ENCODE peak calls at places on chromosomes 4 and X, in four cellular contexts. D, Z, H and Q are unnamed samples.

GRCh38 chr4:23871420-23871819 is 18.4 kb downstream of the PPARGC1A start:
- DNase-seq in Z (no peak), H (no peak), D (no peak), Q (no peak)

GRCh38 chrX:20355187-20355586 is 88.5 kb upstream of the RPS6KA3 start:
- DNase-seq in Z (no peak), D (no peak), H (no peak), Q (no peak)

GRCh38 chrX:4320436-4320947 is 607.0 kb upstream of the PRKX start:
- DNase-seq in Z (no peak), D (no peak), H (no peak), Q (no peak)

GRCh38 chrX:145631461-145631951 is 186.1 kb upstream of the SLITRK2 start:
- DNase-seq in Z (no peak), D (no peak), H (no peak), Q (no peak)

GRCh38 chrX:24253030-24253429 is 60.8 kb downstream of the SUPT20HL2 start:
- DNase-seq in Z (no peak), H (no peak), D (no peak), Q (no peak)

GRCh38 chr4:42637861-42638260 is 19.0 kb downstream of the ATP8A1 start:
- DNase-seq in D (no peak), H (no peak), Z (no peak), Q (no peak)

GRCh38 chrX:10636851-10637250 is 16.5 kb upstream of the MID1 start:
- DNase-seq in D (no peak), H (no peak), Z (no peak), Q (no peak)

GRCh38 chr4:185101354-185101890 is 41.6 kb upstream of the SLC25A4 start:
- DNase-seq in Z (no peak), D (no peak), H (no peak), Q (no peak)

GRCh38 chr4:30616943-30617646 is 103.1 kb upstream of the PCDH7 start:
- DNase-seq in H (no peak), Z (peak; percentile 10), D (no peak), Q (no peak)

GRCh38 chr4:105088110-105088879 is 58.4 kb upstream of the TET2 start:
- DNase-seq in H (no peak), D (no peak), Z (peak; percentile 98), Q (peak; percentile 74)

GRCh38 chr4:1939664-1940509 is 68.7 kb downstream of the NSD2 start:
- DNase-seq in D (no peak), H (no peak), Z (peak; percentile 95), Q (peak; percentile 83)

GRCh38 chr4:26300314-26301307 is 20.2 kb upstream of the RBPJ start:
- DNase-seq in D (no peak), H (no peak), Z (no peak), Q (no peak)

GRCh38 chr4:101791189-101791572 is 651 bp downstream of the BANK1 start:
- DNase-seq in H (no peak), Z (no peak), D (no peak), Q (no peak)

GRCh38 chr4:101793397-101793796 is 2.9 kb downstream of the BANK1 start:
- DNase-seq in H (no peak), Z (no peak), D (no peak), Q (no peak)

GRCh38 chr4:101792056-101792575 is 1.6 kb downstream of the BANK1 start:
- DNase-seq in D (no peak), H (no peak), Z (no peak), Q (no peak)

GRCh38 chr4:101790521-101791188 is at the start of gene BANK1:
- DNase-seq in Z (peak; percentile 2), D (no peak), H (peak; percentile 43), Q (peak; percentile 62)

DNA sequence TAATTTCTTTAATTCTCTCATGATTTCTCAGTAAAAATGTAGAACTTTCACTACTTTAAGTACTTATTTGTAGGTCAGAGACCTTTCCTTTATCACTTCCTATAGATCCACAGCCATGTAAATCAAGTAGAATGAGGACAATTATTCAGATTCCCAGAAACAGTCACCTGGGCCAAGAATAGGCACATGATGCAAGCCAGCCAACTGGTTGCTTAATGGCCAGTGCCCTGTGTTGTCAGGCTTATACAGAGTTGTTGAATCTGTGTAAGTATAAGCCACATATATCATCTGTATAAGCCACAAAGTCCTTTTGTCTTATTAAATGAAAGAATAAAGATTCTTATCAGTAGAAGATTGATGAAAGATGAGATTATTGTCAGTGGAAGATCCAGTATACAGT is 5.2 kb downstream of the BANK1 start:
- DNase-seq in Z (no peak), D (no peak), H (no peak), Q (no peak)
- H3K9ac ChIP-seq in Z (no peak overlapping the region), D (no peak overlapping the region), H (no peak overlapping the region), Q (no peak overlapping the region)

GRCh38 chr4:127400736-127401346 is 231.9 kb upstream of the INTU start:
- DNase-seq in D (peak; percentile 50), Z (peak; percentile 83), H (peak; percentile 9), Q (peak; percentile 68)
- TF ChIP-seq FOS in D (no peak), Z (no peak), H (no peak), Q (no peak)

DNA sequence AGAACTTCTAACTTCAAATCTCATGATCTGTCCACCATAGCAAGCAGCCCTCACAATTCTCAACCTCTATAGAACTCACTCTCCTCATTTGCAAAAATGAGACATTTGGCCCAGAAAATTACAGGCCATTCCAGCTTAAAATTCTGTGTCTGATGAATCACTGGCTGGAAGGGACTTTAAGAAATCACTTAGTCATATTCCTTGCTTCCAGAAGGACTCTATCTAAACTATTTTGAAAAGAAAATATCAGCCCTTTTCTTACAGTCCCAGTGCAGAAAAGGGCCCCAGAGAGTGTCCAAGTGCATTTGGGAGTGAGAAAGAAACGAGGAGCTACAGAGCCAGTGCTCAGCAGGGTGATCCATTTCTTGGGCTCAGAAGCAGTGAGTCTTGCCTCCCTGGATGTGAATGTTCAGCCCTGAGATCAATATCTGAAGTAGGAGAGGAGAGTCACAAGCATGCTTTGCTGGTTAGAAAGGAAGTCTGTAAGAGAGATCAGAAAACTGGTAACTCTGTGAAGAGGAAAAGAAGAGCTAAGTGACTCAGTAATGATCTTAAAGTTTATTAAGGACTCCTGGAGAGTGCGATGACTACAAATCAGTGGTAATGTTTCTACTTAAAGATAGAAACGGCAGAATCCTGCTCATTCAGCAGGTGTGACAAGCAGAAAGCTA is 139.8 kb downstream of the PALLD start:
- DNase-seq in D (no peak), H (no peak), Z (peak; percentile 88), Q (peak; percentile 58)
- H3K4me2 ChIP-seq in D (no peak overlapping the region), H (no peak overlapping the region), Z (peak overlapping the region; percentile 91), Q (peak overlapping the region; percentile 52)

DNA sequence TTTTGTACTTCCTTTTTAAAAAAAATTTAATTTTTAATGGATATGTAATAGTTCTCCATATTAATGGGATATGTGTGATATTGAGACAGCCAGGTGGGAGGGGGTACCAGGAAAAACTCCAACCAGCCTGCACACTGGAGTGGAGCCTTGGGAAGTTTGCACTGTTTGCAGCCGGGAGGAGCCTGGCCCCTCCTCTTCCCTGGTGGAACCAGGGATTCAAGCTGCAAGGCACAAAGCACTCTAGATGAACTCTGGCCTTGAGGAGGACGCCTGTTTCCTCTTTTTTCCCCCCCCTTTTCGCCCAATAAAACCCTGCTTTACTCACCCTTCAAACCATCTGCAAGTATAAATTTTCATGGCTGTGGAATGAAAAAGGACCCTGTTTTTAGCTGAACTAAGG is 48.2 kb upstream of the GC start:
- DNase-seq in D (no peak), H (no peak), Z (no peak), Q (no peak)
- H3K9ac ChIP-seq in D (no peak overlapping the region), H (no peak overlapping the region), Z (no peak overlapping the region), Q (no peak overlapping the region)

GRCh38 chr4:15438939-15439524 is 11.2 kb downstream of the C1QTNF7 start:
- DNase-seq in Z (peak; percentile 70), D (no peak), H (no peak), Q (no peak)

GRCh38 chr4:15428611-15429010 is 778 bp downstream of the C1QTNF7 start:
- DNase-seq in H (no peak), D (no peak), Z (no peak), Q (no peak)

GRCh38 chr4:15436515-15436914 is 8.7 kb downstream of the C1QTNF7 start:
- DNase-seq in H (no peak), Z (peak; percentile 71), D (no peak), Q (peak; percentile 2)

GRCh38 chr4:15434086-15434485 is 6.3 kb downstream of the C1QTNF7 start:
- DNase-seq in H (no peak), Z (no peak), D (no peak), Q (no peak)
- TF ChIP-seq FOS in H (no peak), Z (no peak), D (no peak), Q (no peak)

DNA sequence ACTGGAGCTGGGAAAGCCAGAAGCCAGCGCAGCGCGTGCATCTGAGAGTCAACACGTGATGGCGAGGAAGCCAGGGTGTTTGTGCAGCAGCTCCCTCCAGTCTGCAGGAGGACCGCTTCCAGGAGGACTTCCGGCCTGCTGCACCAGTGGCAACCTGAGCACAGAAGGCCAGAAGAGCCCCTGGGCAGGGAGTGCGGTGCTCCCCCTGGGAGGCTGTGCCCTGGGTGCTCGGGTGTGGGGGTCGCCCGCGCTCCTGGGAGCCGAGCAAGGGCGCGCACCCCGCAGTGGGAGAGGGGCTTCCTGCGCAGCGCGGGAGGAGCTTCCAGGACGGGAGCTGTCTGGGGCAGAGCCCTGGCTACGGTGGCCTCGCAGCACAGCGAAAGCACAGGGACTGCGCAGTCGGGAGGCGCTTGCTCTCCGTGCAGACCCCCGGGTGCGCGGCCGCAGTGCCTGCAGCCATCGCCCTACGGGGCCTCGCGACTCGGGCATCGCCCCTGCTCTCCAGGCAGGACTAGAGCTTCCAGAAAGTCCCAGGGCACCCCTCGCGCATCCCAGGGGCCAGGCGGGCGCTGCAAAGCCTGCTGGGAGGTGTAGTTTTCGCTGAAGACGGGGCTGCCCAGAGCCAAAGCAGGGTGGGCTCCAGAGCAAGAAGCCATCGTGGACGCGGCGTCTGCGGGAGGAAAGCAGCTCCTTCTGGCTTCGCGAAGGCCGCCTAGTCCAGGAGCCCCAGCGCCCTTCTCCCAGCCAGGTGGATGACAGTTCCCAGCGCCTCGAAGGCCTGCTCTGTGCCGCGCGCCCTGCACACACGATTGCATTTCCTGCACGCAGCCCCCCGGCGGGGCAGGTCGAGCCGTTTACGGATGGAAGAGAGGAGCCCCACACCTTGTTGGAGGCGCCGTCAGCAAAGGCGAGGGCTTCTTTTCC is 24.1 kb upstream of the WFS1 start:
- DNase-seq in D (no peak), H (no peak), Z (no peak), Q (no peak)
- H3K4me2 ChIP-seq in D (no peak overlapping the region), H (no peak overlapping the region), Z (no peak overlapping the region), Q (no peak overlapping the region)